ENCODE peak calls at places on chromosomes 1 and 21, in seven cellular contexts. T, C, W, D, B, N and S are unnamed samples.

GRCh38 chr1:202806845-202807366 is 1.3 kb downstream of the KDM5B start:
- DNase-seq in T (peak; percentile 33), C (peak; percentile 25), B (peak; percentile 57), N (peak; percentile 48), W (no peak), D (peak; percentile 46), S (no peak)

GRCh38 chr1:153669606-153670005 is 1.2 kb downstream of the ILF2 start:
- DNase-seq in B (no peak), W (no peak), C (no peak), T (no peak), N (no peak), D (no peak), S (no peak)

GRCh38 chr1:110011527-110012041 is 22.8 kb upstream of the STRIP1 start:
- DNase-seq in W (no peak), T (no peak), D (peak; percentile 69), N (peak; percentile 57), C (peak; percentile 30), B (no peak), S (no peak)

GRCh38 chr1:28885472-28885877 is 28.9 kb upstream of the EPB41 start:
- DNase-seq in D (no peak), T (no peak), N (no peak), C (no peak), B (no peak), W (no peak), S (no peak)

GRCh38 chr1:55481634-55482033 is 266.5 kb upstream of the USP24 start:
- DNase-seq in C (no peak), D (no peak), T (no peak), N (no peak), B (no peak), W (no peak), S (no peak)

GRCh38 chr1:56418047-56418680 is 161.2 kb downstream of the PLPP3 start:
- DNase-seq in N (no peak), D (no peak), C (no peak), T (no peak), B (no peak), W (no peak), S (no peak)

GRCh38 chr1:155932085-155932484 is 2.1 kb downstream of the KHDC4 start:
- DNase-seq in N (no peak), T (no peak), B (no peak), W (no peak), C (no peak), D (no peak), S (no peak)

GRCh38 chr21:28100366-28100765 is 892.3 kb downstream of the LTN1 start:
- DNase-seq in N (no peak), D (no peak), T (no peak), C (no peak), B (no peak), W (no peak), S (no peak)

GRCh38 chr1:23478896-23479790 is 4.8 kb downstream of the ASAP3 start:
- DNase-seq in N (no peak), D (no peak), C (no peak), T (peak; percentile 96), B (peak; percentile 95), W (peak; percentile 86), S (peak; percentile 85)

GRCh38 chr1:237138551-237138950 is 96.6 kb downstream of the RYR2 start:
- DNase-seq in D (no peak), B (no peak), N (no peak), C (no peak), T (no peak), W (no peak), S (no peak)

GRCh38 chr1:228392111-228392936 is 14.3 kb downstream of the TRIM11 start:
- DNase-seq in T (no peak), W (no peak), C (no peak), D (no peak), N (no peak), B (no peak), S (no peak)

GRCh38 chr1:58432813-58433668 is 113.5 kb downstream of the OMA1 start:
- DNase-seq in T (peak; percentile 55), D (peak; percentile 79), N (peak; percentile 92), W (no peak), C (no peak), B (no peak), S (no peak)

GRCh38 chr1:33257388-33257758 is 1.1 kb downstream of the ZNF362 start:
- DNase-seq in B (no peak), W (no peak), D (peak; percentile 15), N (no peak), C (no peak), T (no peak), S (no peak)

GRCh38 chr1:210687582-210688279 is 359.0 kb downstream of the HHAT start:
- DNase-seq in W (no peak), B (no peak), N (no peak), T (peak; percentile 66), D (no peak), C (no peak), S (no peak)

GRCh38 chr21:45906859-45907258 is 74.7 kb upstream of the COL6A1 start:
- DNase-seq in T (no peak), B (no peak), D (no peak), W (no peak), N (no peak), C (no peak), S (no peak)

GRCh38 chr1:93205892-93206566 is 25.5 kb downstream of the CCDC18 start:
- DNase-seq in W (no peak), N (no peak), B (no peak), C (no peak), D (no peak), T (no peak), S (no peak)

GRCh38 chr1:16608838-16609560 is 4.4 kb downstream of the NBPF1 start:
- DNase-seq in T (no peak), B (no peak), W (peak; percentile 67), D (no peak), N (no peak), C (no peak), S (peak; percentile 29)

GRCh38 chr21:27580276-27580675 is 613.4 kb upstream of the ADAMTS5 start:
- DNase-seq in T (no peak), C (no peak), D (no peak), N (no peak), B (no peak), W (no peak), S (no peak)

GRCh38 chr1:42753070-42753469 is 13.0 kb upstream of the CLDN19 start:
- DNase-seq in T (no peak), W (no peak), B (no peak), D (no peak), N (no peak), C (no peak), S (no peak)

GRCh38 chr1:3761296-3762010 is 9.2 kb downstream of the CCDC27 start:
- DNase-seq in B (no peak), N (no peak), T (no peak), W (no peak), C (no peak), D (no peak), S (no peak)

GRCh38 chr1:30460661-30461060 is 262.7 kb downstream of the MATN1 start:
- DNase-seq in T (no peak), N (no peak), B (no peak), C (no peak), W (no peak), D (no peak), S (no peak)

GRCh38 chr1:68673771-68674170 is 176.9 kb upstream of the DEPDC1 start:
- DNase-seq in W (no peak), D (no peak), B (no peak), C (no peak), T (no peak), N (no peak), S (no peak)

GRCh38 chr1:113055570-113055969 is 17.4 kb upstream of the LRIG2 start:
- DNase-seq in D (no peak), C (no peak), B (no peak), W (no peak), N (no peak), T (no peak), S (no peak)

GRCh38 chr1:113058861-113059441 is 14.0 kb upstream of the LRIG2 start:
- DNase-seq in B (no peak), D (no peak), W (peak; percentile 28), T (peak; percentile 43), C (no peak), N (peak; percentile 28), S (no peak)

GRCh38 chr1:113053344-113054138 is 19.5 kb upstream of the LRIG2 start:
- DNase-seq in C (no peak), T (no peak), W (peak; percentile 21), N (no peak), B (no peak), D (no peak), S (no peak)

DNA sequence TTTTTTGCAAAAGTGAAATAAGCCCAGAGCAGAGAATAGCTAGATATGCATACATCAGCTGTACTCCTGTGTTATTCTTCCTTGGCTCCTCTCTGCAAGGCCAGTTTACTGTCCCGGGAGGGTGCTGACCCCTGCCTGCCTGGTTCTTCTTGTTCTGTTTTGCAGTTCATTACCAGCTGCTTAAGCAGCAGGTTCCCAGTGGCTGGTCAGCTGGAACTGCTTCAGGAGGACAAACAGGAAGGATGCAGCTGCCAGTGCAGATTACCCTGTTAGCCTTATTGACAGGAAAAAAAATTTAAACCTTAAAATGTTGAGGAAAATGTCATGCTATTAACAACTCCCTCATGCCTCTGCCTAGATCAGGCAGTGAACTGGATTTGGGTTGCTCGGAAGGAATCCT is 16.0 kb upstream of the LRIG2 start:
- DNase-seq in N (peak; percentile 19), W (peak; percentile 38), T (peak; percentile 77), D (peak; percentile 41), B (no peak), C (no peak), S (no peak)
- TF ChIP-seq CTCF in N (no peak), W (no peak), T (no peak), D (no peak), B (no peak), C (no peak), S (no peak)

GRCh38 chr1:112718691-112719418 is 3.7 kb upstream of the PPM1J start:
- DNase-seq in T (peak; percentile 92), B (no peak), N (peak; percentile 91), W (no peak), C (peak; percentile 72), D (peak; percentile 88), S (peak; percentile 76)
- H3K4me3 ChIP-seq in T (no peak overlapping the region), B (no peak overlapping the region), N (no peak overlapping the region), W (peak overlapping the region; percentile 65), C (no peak overlapping the region), D (peak overlapping the region; percentile 50), S (no peak overlapping the region)

GRCh38 chr1:59705849-59706599 is 108.7 kb upstream of the HOOK1 start:
- DNase-seq in B (no peak), C (no peak), T (peak; percentile 9), N (no peak), W (no peak), D (no peak), S (no peak)
- H3K27ac ChIP-seq in B (peak overlapping the region; percentile 4), C (no peak overlapping the region), T (no peak overlapping the region), N (no peak overlapping the region), W (peak overlapping the region; percentile 87), D (no peak overlapping the region), S (peak overlapping the region; percentile 72)

GRCh38 chr1:64654519-64655341 is 90.1 kb upstream of the RAVER2 start:
- DNase-seq in T (peak; percentile 8), B (no peak), W (no peak), N (no peak), C (no peak), D (no peak), S (no peak)
- TF ChIP-seq CTCF in T (no peak), B (peak; percentile 32), W (no peak), N (peak; percentile 10), C (no peak), D (peak; percentile 14), S (no peak)